ENCODE peak calls at places on chromosomes 3 and 15, in five cellular contexts. H is CD4-positive, alpha-beta memory T cell; E is KG1; K is activated T-helper 9 cell treated with anti-CD3 and anti-CD28 coated beads, Interleukin-2, amount 50 U/mL, for 16 hours; J is breast epithelium. Q is an unnamed sample.

GRCh38 chr3:32593903-32594525 is 23.4 kb upstream of the DYNC1LI1 start:
- DNase-seq in H (no peak), E (no peak), K (no peak), J (no peak), Q (no peak)

GRCh38 chr3:133928136-133928893 is 32.6 kb upstream of the RAB6B start:
- DNase-seq in H (no peak), E (no peak), K (no peak), J (no peak), Q (no peak)

GRCh38 chr15:31497838-31498237 is 171.2 kb downstream of the KLF13 start:
- DNase-seq in H (no peak), E (no peak), K (no peak), J (no peak), Q (no peak)

GRCh38 chr15:60585743-60586708 is 107.1 kb upstream of the ICE2 start:
- DNase-seq in H (peak), E (peak), K (no peak), J (no peak), Q (peak)

GRCh38 chr15:61479601-61480000 is 250.5 kb upstream of the RORA start:
- DNase-seq in H (no peak), E (no peak), K (no peak), J (no peak), Q (no peak)

GRCh38 chr3:128493221-128494151 is 485 bp upstream of the GATA2 start:
- DNase-seq in H (no peak), E (no peak), K (no peak), J (no peak), Q (no peak)

GRCh38 chr3:123066896-123067688 is at the start of gene PDIA5:
- DNase-seq in H (no peak), E (peak), K (peak), J (peak), Q (peak)

GRCh38 chr3:23952646-23953045 is 7.6 kb downstream of the NR1D2 start:
- DNase-seq in H (no peak), E (no peak), K (no peak), J (no peak), Q (peak)

GRCh38 chr3:73136941-73137340 is 75.5 kb downstream of the EBLN2 start:
- DNase-seq in H (no peak), E (no peak), K (no peak), J (no peak), Q (no peak)

GRCh38 chr15:62027916-62028315 is 32.3 kb downstream of the VPS13C start:
- DNase-seq in H (no peak), E (no peak), K (no peak), J (no peak), Q (no peak)

GRCh38 chr15:88484781-88485246 is 17.3 kb downstream of the MRPS11 start:
- DNase-seq in H (no peak), E (no peak), K (no peak), J (no peak), Q (no peak)

GRCh38 chr3:12663311-12663935 is 494 bp downstream of the RAF1 start:
- DNase-seq in H (peak), E (peak), K (peak), J (peak), Q (peak)

GRCh38 chr3:18290130-18290529 is 135.0 kb downstream of the SATB1 start:
- DNase-seq in H (no peak), E (no peak), K (no peak), J (no peak), Q (no peak)

GRCh38 chr3:149552700-149553099 is 78.2 kb downstream of the TM4SF4 start:
- DNase-seq in H (no peak), E (no peak), K (no peak), J (no peak), Q (no peak)

GRCh38 chr3:10722921-10723320 is 93.1 kb upstream of the SLC6A11 start:
- DNase-seq in H (no peak), E (no peak), K (no peak), J (no peak), Q (no peak)

GRCh38 chr15:68599560-68600071 is 20.8 kb downstream of the CORO2B start:
- DNase-seq in H (no peak), E (no peak), K (no peak), J (no peak), Q (no peak)

GRCh38 chr15:59237119-59237853 is 30.6 kb downstream of the LDHAL6B start:
- DNase-seq in H (no peak), E (no peak), K (no peak), J (no peak), Q (peak)

GRCh38 chr3:65556934-65557577 is 481.7 kb downstream of the MAGI1 start:
- DNase-seq in H (no peak), E (no peak), K (no peak), J (no peak), Q (no peak)

GRCh38 chr3:41907330-41908073 is 54.4 kb downstream of the ULK4 start:
- DNase-seq in H (no peak), E (no peak), K (no peak), J (no peak), Q (no peak)

GRCh38 chr3:168071971-168072645 is 23.6 kb downstream of the GOLIM4 start:
- DNase-seq in H (no peak), E (no peak), K (no peak), J (no peak), Q (no peak)

GRCh38 chr15:69602921-69603320 is 150.3 kb downstream of the RPLP1 start:
- DNase-seq in H (no peak), E (no peak), K (no peak), J (no peak), Q (no peak)

GRCh38 chr3:126124896-126125295 is 41.0 kb upstream of the SLC41A3 start:
- DNase-seq in H (no peak), E (no peak), K (no peak), J (peak), Q (no peak)

GRCh38 chr3:10485806-10486205 is 19.6 kb downstream of the ATP2B2 start:
- DNase-seq in H (no peak), E (no peak), K (no peak), J (no peak), Q (no peak)

GRCh38 chr3:158847466-158847849 is 45.6 kb downstream of the MFSD1 start:
- DNase-seq in H (no peak), E (no peak), K (no peak), J (no peak), Q (no peak)

GRCh38 chr3:68088216-68088615 is 433.8 kb upstream of the SUCLG2 start:
- DNase-seq in H (peak), E (no peak), K (peak), J (no peak), Q (no peak)

GRCh38 chr15:51536965-51537574 is 85.5 kb downstream of the DMXL2 start:
- DNase-seq in H (no peak), E (no peak), K (no peak), J (no peak), Q (no peak)

GRCh38 chr3:66428733-66429132 is 72.1 kb downstream of the LRIG1 start:
- DNase-seq in H (no peak), E (no peak), K (no peak), J (peak), Q (no peak)

GRCh38 chr3:103381286-103381685 is 946.5 kb downstream of the ZPLD1 start:
- DNase-seq in H (no peak), E (no peak), K (no peak), J (no peak), Q (no peak)

GRCh38 chr3:24264748-24265158 is 229.9 kb downstream of the THRB start:
- DNase-seq in H (no peak), E (no peak), K (no peak), J (no peak), Q (peak)

GRCh38 chr3:172391592-172392302 is 56.5 kb downstream of the GHSR start:
- DNase-seq in H (no peak), E (no peak), K (no peak), J (no peak), Q (no peak)

Q was measured in naive B cell.